ENCODE peak calls at places on chromosome 20, in six cellular contexts. F is tibial nerve, J is sigmoid colon, K is adrenal gland, N is body of pancreas, L is spleen. H is an unnamed sample. For H3K36me3, the result is how much of the 10 kb centered on the place peaks cover.

GRCh38 chr20:13492001-13492480 is 146.7 kb downstream of the TASP1 start:
- DNase-seq in F (peak), J (peak), K (no peak), N (no peak), L (no peak), H (no peak)

GRCh38 chr20:11849270-11849920 is 68.3 kb upstream of the BTBD3 start:
- DNase-seq in F (no peak), J (no peak), K (no peak), N (no peak), L (no peak), H (no peak)

GRCh38 chr20:31987744-31988143 is 19.8 kb downstream of the XKR7 start:
- DNase-seq in F (no peak), J (no peak), K (peak), N (no peak), L (no peak), H (no peak)

GRCh38 chr20:51275816-51276215 is 252.9 kb upstream of the KCNG1 start:
- DNase-seq in F (no peak), J (no peak), K (no peak), N (no peak), L (no peak), H (no peak)

GRCh38 chr20:3782597-3782996 is 1.3 kb upstream of the SPEF1 start:
- DNase-seq in F (no peak), J (no peak), K (no peak), N (no peak), L (peak), H (no peak)

GRCh38 chr20:12086359-12086758 is 168.7 kb downstream of the BTBD3 start:
- DNase-seq in F (no peak), J (no peak), K (no peak), N (no peak), L (no peak), H (no peak)

GRCh38 chr20:18904192-18904591 is 90.6 kb downstream of the SCP2D1 start:
- DNase-seq in F (no peak), J (no peak), K (no peak), N (no peak), L (no peak), H (no peak)

GRCh38 chr20:5002077-5002413 is 735 bp upstream of the SLC23A2 start:
- DNase-seq in F (no peak), J (no peak), K (no peak), N (peak), L (peak), H (no peak)

GRCh38 chr20:3251806-3252205 is 12.8 kb upstream of the SLC4A11 start:
- DNase-seq in F (no peak), J (no peak), K (peak), N (no peak), L (no peak), H (no peak)

GRCh38 chr20:53597085-53597482 is 3.4 kb upstream of the ZNF217 start:
- DNase-seq in F (no peak), J (no peak), K (no peak), N (peak), L (no peak), H (no peak)

GRCh38 chr20:7924692-7925091 is 15.6 kb downstream of the HAO1 start:
- DNase-seq in F (no peak), J (no peak), K (no peak), N (no peak), L (no peak), H (no peak)

GRCh38 chr20:47273591-47274235 is 82.8 kb downstream of the ZMYND8 start:
- DNase-seq in F (no peak), J (no peak), K (peak), N (no peak), L (no peak), H (no peak)

GRCh38 chr20:10652185-10652584 is 21.6 kb downstream of the JAG1 start:
- DNase-seq in F (no peak), J (no peak), K (no peak), N (no peak), L (no peak), H (no peak)
- H3K36me3 ChIP-seq in F (under half), J (half or more), K (under half), N (under half), L (under half), H (half or more)

GRCh38 chr20:63455568-63455859 is 16.9 kb downstream of the KCNQ2 start:
- DNase-seq in F (no peak), J (no peak), K (no peak), N (no peak), L (no peak), H (no peak)

GRCh38 chr20:63454729-63455567 is 17.5 kb downstream of the KCNQ2 start:
- DNase-seq in F (no peak), J (no peak), K (no peak), N (no peak), L (no peak), H (no peak)

GRCh38 chr20:63452341-63453028 is 20.0 kb downstream of the KCNQ2 start:
- DNase-seq in F (no peak), J (no peak), K (no peak), N (no peak), L (no peak), H (no peak)

GRCh38 chr20:63451821-63452220 is 20.6 kb downstream of the KCNQ2 start:
- DNase-seq in F (no peak), J (no peak), K (no peak), N (no peak), L (no peak), H (no peak)

GRCh38 chr20:63453029-63453523 is 19.4 kb downstream of the KCNQ2 start:
- DNase-seq in F (no peak), J (no peak), K (peak), N (no peak), L (no peak), H (no peak)
- TF ChIP-seq CTCF in F (no peak), J (no peak), K (no peak), N (no peak), L (no peak), H (no peak)

GRCh38 chr20:35663813-35664543 is 722 bp downstream of the CPNE1 start:
- DNase-seq in F (no peak), J (no peak), K (peak), N (peak), L (peak), H (peak)

GRCh38 chr20:35665949-35666288 is 1.2 kb upstream of the CPNE1 start:
- DNase-seq in F (no peak), J (no peak), K (no peak), N (no peak), L (peak), H (no peak)

GRCh38 chr20:35662541-35662940 is 2.2 kb downstream of the CPNE1 start:
- DNase-seq in F (no peak), J (no peak), K (no peak), N (no peak), L (no peak), H (no peak)

GRCh38 chr20:35663516-35663812 is 1.2 kb downstream of the CPNE1 start:
- DNase-seq in F (no peak), J (no peak), K (no peak), N (no peak), L (no peak), H (no peak)

DNA sequence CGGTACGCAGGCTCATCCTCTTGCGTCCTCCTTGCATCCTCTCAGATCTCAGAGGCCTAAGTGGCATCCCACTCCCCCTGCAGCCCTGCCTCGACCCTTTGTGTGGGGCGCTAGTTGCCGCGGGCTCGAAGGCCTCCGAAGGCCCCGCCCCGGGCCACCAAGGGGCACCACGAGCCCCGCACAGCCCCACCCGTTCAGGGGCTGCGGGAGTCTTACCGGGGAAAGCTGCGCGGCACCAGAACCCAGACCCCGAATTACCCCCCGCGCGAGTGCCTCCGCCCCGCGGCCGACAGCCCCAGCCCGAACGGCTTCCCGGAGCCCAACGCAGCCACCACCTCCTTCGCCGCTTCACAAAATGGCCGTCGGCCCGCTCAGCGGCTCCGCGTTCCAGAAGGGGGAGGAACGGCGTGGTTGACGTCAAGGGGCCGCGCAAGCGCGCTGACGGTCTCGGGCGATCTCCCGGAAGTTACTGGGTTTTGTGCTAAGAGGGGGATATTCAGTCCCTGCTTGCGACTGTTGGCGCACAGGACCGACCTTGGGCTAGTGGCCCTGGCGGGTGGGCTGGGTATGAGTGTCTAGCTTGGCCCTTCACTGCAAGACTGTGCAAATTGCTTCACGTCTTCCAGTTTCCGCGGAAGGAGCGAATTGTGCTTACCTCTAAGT is at the start of the genes CPNE1 and RBM12:
- DNase-seq in F (peak), J (peak), K (peak), N (peak), L (peak), H (peak)
- TF ChIP-seq POLR2A in F (peak), J (peak), K (peak), N (peak), L (peak), H (peak)

GRCh38 chr20:36744764-36745191 is 1.1 kb downstream of the NDRG3 start:
- DNase-seq in F (no peak), J (no peak), K (peak), N (peak), L (no peak), H (no peak)
- H3K36me3 ChIP-seq in F (under half), J (under half), K (under half), N (under half), L (under half), H (under half)

DNA sequence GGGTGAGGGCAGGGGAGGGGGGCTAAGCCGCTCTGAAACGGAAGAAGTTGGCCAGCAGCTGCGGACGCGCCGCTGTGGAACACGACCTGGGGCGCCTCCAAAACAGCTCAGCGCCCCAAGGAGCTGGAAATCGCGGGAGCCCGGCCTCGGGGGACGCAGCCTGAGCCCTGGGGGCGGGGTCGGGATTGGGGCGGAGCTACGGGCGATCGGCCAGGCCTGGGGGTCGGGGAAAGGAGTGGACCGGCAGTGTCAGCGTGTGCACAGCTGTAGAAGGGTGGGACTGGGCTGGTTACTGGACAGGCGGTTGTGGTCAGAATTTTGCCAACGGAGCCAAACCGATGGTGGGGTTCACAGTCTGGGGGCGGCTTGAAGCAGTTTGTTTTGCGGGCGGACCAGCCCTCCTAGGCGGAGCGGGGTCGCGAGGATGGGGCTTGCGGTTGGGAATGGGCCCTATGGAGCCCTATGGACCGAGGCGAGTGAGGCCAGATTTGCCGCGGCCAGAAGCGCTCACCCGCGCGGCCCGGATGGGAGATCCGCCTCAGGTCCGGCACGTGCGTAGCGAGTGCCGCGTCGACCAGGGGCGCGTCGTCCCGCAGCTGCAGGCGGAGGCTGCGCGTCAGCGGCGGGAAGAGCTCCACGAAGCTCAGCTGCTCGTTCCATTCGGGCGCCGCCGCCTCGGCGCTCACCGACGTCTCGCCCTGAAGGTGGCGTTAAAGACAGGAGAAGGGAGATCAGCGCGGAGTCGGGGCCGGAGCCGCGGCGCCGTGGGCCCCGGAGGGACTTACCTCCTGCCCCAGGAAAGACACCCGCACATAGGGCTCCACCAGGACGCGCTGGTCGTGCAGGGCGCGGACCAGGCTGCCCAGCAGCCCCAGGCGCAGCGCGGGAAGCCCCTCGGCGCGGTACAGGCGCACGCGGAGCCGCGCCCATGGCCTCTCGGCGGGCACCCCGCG is 14.3 kb upstream of the SPAG4 start:
- DNase-seq in F (no peak), J (peak), K (peak), N (peak), L (peak), H (peak)
- TF ChIP-seq CTCF in F (peak), J (peak), K (peak), N (peak), L (peak), H (peak)

DNA sequence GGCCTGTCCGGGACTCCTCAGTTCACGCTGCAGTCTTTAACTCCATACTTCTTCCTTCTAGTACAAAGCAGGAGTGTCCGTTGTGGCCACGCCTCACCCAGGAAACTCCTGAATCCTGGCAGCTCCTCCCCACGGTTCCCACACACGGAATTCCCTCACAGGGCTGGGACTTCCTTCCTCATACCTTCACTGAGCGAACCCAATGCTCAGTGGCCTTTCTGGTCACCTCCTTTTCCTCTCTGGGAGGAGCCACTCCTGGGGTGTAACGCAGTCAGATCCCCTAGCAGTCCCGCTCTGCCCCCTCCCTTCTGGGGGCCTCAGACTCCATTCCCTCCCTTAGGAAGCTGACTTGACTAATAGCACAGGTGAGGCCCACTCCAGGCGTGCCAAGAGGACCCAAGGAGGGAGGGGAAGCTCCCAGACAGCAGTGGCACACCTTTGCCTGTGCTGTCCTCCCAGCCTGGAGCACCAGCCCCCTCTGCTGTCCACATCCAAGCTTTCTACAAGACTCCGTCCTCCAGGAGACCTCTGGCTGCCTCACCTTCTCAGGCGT is at the start of gene SLC52A3:
- DNase-seq in F (no peak), J (no peak), K (peak), N (peak), L (no peak), H (no peak)
- TF ChIP-seq POLR2A in F (no peak), J (no peak), K (no peak), N (peak), L (no peak), H (peak)

GRCh38 chr20:21230686-21231085 is 72.4 kb upstream of the XRN2 start:
- DNase-seq in F (no peak), J (no peak), K (no peak), N (no peak), L (no peak), H (no peak)

GRCh38 chr20:21229163-21229562 is 74.0 kb upstream of the XRN2 start:
- DNase-seq in F (no peak), J (no peak), K (no peak), N (no peak), L (no peak), H (no peak)

GRCh38 chr20:21225215-21225947 is 77.8 kb upstream of the XRN2 start:
- DNase-seq in F (no peak), J (no peak), K (no peak), N (no peak), L (no peak), H (no peak)

GRCh38 chr20:21230220-21230619 is 72.9 kb upstream of the XRN2 start:
- DNase-seq in F (no peak), J (no peak), K (no peak), N (no peak), L (no peak), H (no peak)

GRCh38 chr20:21228511-21228910 is 74.6 kb upstream of the XRN2 start:
- DNase-seq in F (no peak), J (no peak), K (no peak), N (no peak), L (no peak), H (no peak)
- H3K36me3 ChIP-seq in F (under half), J (half or more), K (under half), N (under half), L (under half), H (under half)

GRCh38 chr20:23105193-23105592 is 19.1 kb upstream of the CD93 start:
- DNase-seq in F (no peak), J (no peak), K (no peak), N (no peak), L (no peak), H (no peak)

GRCh38 chr20:23103284-23104018 is 17.3 kb upstream of the CD93 start:
- DNase-seq in F (no peak), J (no peak), K (no peak), N (no peak), L (peak), H (no peak)

GRCh38 chr20:23101696-23102095 is 15.6 kb upstream of the CD93 start:
- DNase-seq in F (no peak), J (no peak), K (no peak), N (no peak), L (peak), H (no peak)

GRCh38 chr20:23108871-23109270 is 22.7 kb upstream of the CD93 start:
- DNase-seq in F (no peak), J (no peak), K (no peak), N (no peak), L (peak), H (no peak)

GRCh38 chr20:23106271-23106851 is 20.2 kb upstream of the CD93 start:
- DNase-seq in F (no peak), J (no peak), K (no peak), N (no peak), L (peak), H (no peak)
- TF ChIP-seq CTCF in F (no peak), J (no peak), K (no peak), N (no peak), L (peak), H (no peak)

DNA sequence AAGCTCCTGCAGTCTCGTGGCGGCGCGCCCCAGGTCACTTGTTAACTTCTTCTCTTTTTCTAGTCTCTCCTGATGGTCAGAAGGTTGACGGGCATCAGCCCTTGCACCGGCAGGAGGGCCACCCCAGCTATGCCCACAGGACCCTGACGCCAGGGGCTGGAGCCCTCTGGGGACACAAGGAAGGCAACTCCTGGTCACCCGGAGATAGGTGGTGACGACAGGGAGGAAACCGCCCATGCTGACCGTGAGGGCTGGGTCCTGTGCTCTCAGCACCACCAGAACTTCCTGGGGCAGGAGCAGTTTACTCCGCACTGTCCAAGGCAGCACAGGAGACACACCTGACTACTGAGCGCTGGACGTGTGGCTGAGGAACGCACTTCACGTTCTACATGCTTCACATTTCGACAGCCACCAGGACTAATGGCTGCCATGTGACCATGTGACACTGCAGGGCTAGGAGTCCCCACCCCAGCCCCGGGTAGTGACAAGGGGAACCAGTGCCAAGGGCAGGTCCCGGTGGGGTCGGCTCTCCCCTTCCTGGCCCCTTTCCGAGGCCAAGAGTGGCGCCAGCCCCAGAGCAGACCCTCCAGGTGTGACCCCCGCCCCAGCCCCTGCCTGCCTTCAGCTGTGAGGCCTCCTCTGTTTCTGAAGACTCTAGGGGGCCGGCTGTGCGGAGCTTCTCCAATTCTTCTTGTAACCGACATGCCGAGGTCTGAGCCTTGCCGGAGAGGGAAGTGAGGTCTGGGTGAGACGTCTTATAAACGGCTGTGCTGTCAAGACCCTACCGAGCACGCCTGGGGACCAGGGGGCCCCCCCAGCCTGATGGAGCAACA is 45.2 kb downstream of the DSTN start:
- DNase-seq in F (no peak), J (peak), K (peak), N (peak), L (peak), H (peak)
- TF ChIP-seq POLR2A in F (no peak), J (no peak), K (no peak), N (no peak), L (no peak), H (no peak)

H was measured in Peyer's patch.